ENCODE peak calls at places on chromosomes 4 and X, in nine cellular contexts. One of them, this sample, is unnamed.

GRCh38 chrX:150767475-150768131 is 74.4 kb downstream of the MTMR1 start:
- DNase-seq in stimulated activated CD8-positive, alpha-beta memory T cell treated with anti-CD3 and anti-CD28 coated beads, Interleukin-15, amount 100 ng/mL, for 48 hours: no peak
- DNase-seq in T-helper 1 cell: no peak
- DNase-seq in NCI-H1436: no peak
- DNase-seq in NCI-H1092: no peak
- DNase-seq in activated T-cell treated with anti-CD3 and anti-CD28 coated beads, Interleukin-2, amount 50 U/mL, for 24 hours: peak; percentile 45
- DNase-seq in AML-193: peak; percentile 22
- DNase-seq in Daoy: peak; percentile 39
- DNase-seq in fibroblast of lung: peak; percentile 94
- DNase-seq in this sample: peak; percentile 89

GRCh38 chrX:45351478-45351877 is 150.8 kb upstream of the DIPK2B start:
- DNase-seq in stimulated activated CD8-positive, alpha-beta memory T cell treated with anti-CD3 and anti-CD28 coated beads, Interleukin-15, amount 100 ng/mL, for 48 hours: no peak
- DNase-seq in T-helper 1 cell: no peak
- DNase-seq in NCI-H1436: no peak
- DNase-seq in NCI-H1092: no peak
- DNase-seq in activated T-cell treated with anti-CD3 and anti-CD28 coated beads, Interleukin-2, amount 50 U/mL, for 24 hours: no peak
- DNase-seq in AML-193: no peak
- DNase-seq in Daoy: peak; percentile 17
- DNase-seq in fibroblast of lung: peak; percentile 81
- DNase-seq in this sample: peak; percentile 51

GRCh38 chr4:3805026-3805425 is 38.8 kb downstream of the ADRA2C start:
- DNase-seq in stimulated activated CD8-positive, alpha-beta memory T cell treated with anti-CD3 and anti-CD28 coated beads, Interleukin-15, amount 100 ng/mL, for 48 hours: no peak
- DNase-seq in T-helper 1 cell: no peak
- DNase-seq in NCI-H1436: no peak
- DNase-seq in NCI-H1092: no peak
- DNase-seq in activated T-cell treated with anti-CD3 and anti-CD28 coated beads, Interleukin-2, amount 50 U/mL, for 24 hours: no peak
- DNase-seq in AML-193: no peak
- DNase-seq in Daoy: no peak
- DNase-seq in fibroblast of lung: no peak
- DNase-seq in this sample: no peak

GRCh38 chr4:1494416-1495315 is 88.4 kb upstream of the NKX1-1 start:
- DNase-seq in stimulated activated CD8-positive, alpha-beta memory T cell treated with anti-CD3 and anti-CD28 coated beads, Interleukin-15, amount 100 ng/mL, for 48 hours: no peak
- DNase-seq in T-helper 1 cell: no peak
- DNase-seq in NCI-H1436: no peak
- DNase-seq in NCI-H1092: no peak
- DNase-seq in activated T-cell treated with anti-CD3 and anti-CD28 coated beads, Interleukin-2, amount 50 U/mL, for 24 hours: no peak
- DNase-seq in AML-193: no peak
- DNase-seq in Daoy: no peak
- DNase-seq in fibroblast of lung: no peak
- DNase-seq in this sample: no peak

GRCh38 chrX:17369294-17369693 is 5.7 kb upstream of the NHS start:
- DNase-seq in stimulated activated CD8-positive, alpha-beta memory T cell treated with anti-CD3 and anti-CD28 coated beads, Interleukin-15, amount 100 ng/mL, for 48 hours: no peak
- DNase-seq in T-helper 1 cell: no peak
- DNase-seq in NCI-H1436: no peak
- DNase-seq in NCI-H1092: no peak
- DNase-seq in activated T-cell treated with anti-CD3 and anti-CD28 coated beads, Interleukin-2, amount 50 U/mL, for 24 hours: no peak
- DNase-seq in AML-193: no peak
- DNase-seq in Daoy: no peak
- DNase-seq in fibroblast of lung: no peak
- DNase-seq in this sample: no peak

GRCh38 chr4:39324897-39325613 is 41.1 kb downstream of the RFC1 start:
- DNase-seq in stimulated activated CD8-positive, alpha-beta memory T cell treated with anti-CD3 and anti-CD28 coated beads, Interleukin-15, amount 100 ng/mL, for 48 hours: no peak
- DNase-seq in T-helper 1 cell: no peak
- DNase-seq in NCI-H1436: no peak
- DNase-seq in NCI-H1092: no peak
- DNase-seq in activated T-cell treated with anti-CD3 and anti-CD28 coated beads, Interleukin-2, amount 50 U/mL, for 24 hours: no peak
- DNase-seq in AML-193: no peak
- DNase-seq in Daoy: no peak
- DNase-seq in fibroblast of lung: no peak
- DNase-seq in this sample: no peak

GRCh38 chr4:65399131-65399530 is 271.2 kb downstream of the EPHA5 start:
- DNase-seq in stimulated activated CD8-positive, alpha-beta memory T cell treated with anti-CD3 and anti-CD28 coated beads, Interleukin-15, amount 100 ng/mL, for 48 hours: no peak
- DNase-seq in T-helper 1 cell: no peak
- DNase-seq in NCI-H1436: no peak
- DNase-seq in NCI-H1092: peak; percentile 5
- DNase-seq in activated T-cell treated with anti-CD3 and anti-CD28 coated beads, Interleukin-2, amount 50 U/mL, for 24 hours: no peak
- DNase-seq in AML-193: no peak
- DNase-seq in Daoy: no peak
- DNase-seq in fibroblast of lung: no peak
- DNase-seq in this sample: no peak

GRCh38 chrX:334331-334891 is 15.8 kb upstream of the GTPBP6 start:
- DNase-seq in stimulated activated CD8-positive, alpha-beta memory T cell treated with anti-CD3 and anti-CD28 coated beads, Interleukin-15, amount 100 ng/mL, for 48 hours: no peak
- DNase-seq in T-helper 1 cell: no peak
- DNase-seq in NCI-H1436: no peak
- DNase-seq in NCI-H1092: no peak
- DNase-seq in activated T-cell treated with anti-CD3 and anti-CD28 coated beads, Interleukin-2, amount 50 U/mL, for 24 hours: no peak
- DNase-seq in AML-193: no peak
- DNase-seq in Daoy: no peak
- DNase-seq in fibroblast of lung: no peak
- DNase-seq in this sample: no peak

GRCh38 chr4:24896056-24896455 is 16.8 kb downstream of the CCDC149 start:
- DNase-seq in stimulated activated CD8-positive, alpha-beta memory T cell treated with anti-CD3 and anti-CD28 coated beads, Interleukin-15, amount 100 ng/mL, for 48 hours: no peak
- DNase-seq in T-helper 1 cell: no peak
- DNase-seq in NCI-H1436: no peak
- DNase-seq in NCI-H1092: no peak
- DNase-seq in activated T-cell treated with anti-CD3 and anti-CD28 coated beads, Interleukin-2, amount 50 U/mL, for 24 hours: no peak
- DNase-seq in AML-193: no peak
- DNase-seq in Daoy: peak; percentile 28
- DNase-seq in fibroblast of lung: no peak
- DNase-seq in this sample: no peak

GRCh38 chrX:115616943-115617563 is 56.1 kb downstream of the PLS3 start:
- DNase-seq in stimulated activated CD8-positive, alpha-beta memory T cell treated with anti-CD3 and anti-CD28 coated beads, Interleukin-15, amount 100 ng/mL, for 48 hours: no peak
- DNase-seq in T-helper 1 cell: no peak
- DNase-seq in NCI-H1436: no peak
- DNase-seq in NCI-H1092: no peak
- DNase-seq in activated T-cell treated with anti-CD3 and anti-CD28 coated beads, Interleukin-2, amount 50 U/mL, for 24 hours: no peak
- DNase-seq in AML-193: no peak
- DNase-seq in Daoy: peak; percentile 82
- DNase-seq in fibroblast of lung: peak; percentile 91
- DNase-seq in this sample: peak; percentile 40

GRCh38 chrX:154458116-154458953 is at the start of gene PLXNA3:
- DNase-seq in stimulated activated CD8-positive, alpha-beta memory T cell treated with anti-CD3 and anti-CD28 coated beads, Interleukin-15, amount 100 ng/mL, for 48 hours: peak; percentile 39
- DNase-seq in T-helper 1 cell: peak; percentile 34
- DNase-seq in NCI-H1436: peak; percentile 35
- DNase-seq in NCI-H1092: peak; percentile 29
- DNase-seq in activated T-cell treated with anti-CD3 and anti-CD28 coated beads, Interleukin-2, amount 50 U/mL, for 24 hours: peak; percentile 77
- DNase-seq in AML-193: no peak
- DNase-seq in Daoy: peak; percentile 39
- DNase-seq in fibroblast of lung: peak; percentile 30
- DNase-seq in this sample: peak; percentile 31

GRCh38 chr4:167550021-167550420 is 315.7 kb upstream of the SPOCK3 start:
- DNase-seq in stimulated activated CD8-positive, alpha-beta memory T cell treated with anti-CD3 and anti-CD28 coated beads, Interleukin-15, amount 100 ng/mL, for 48 hours: no peak
- DNase-seq in T-helper 1 cell: no peak
- DNase-seq in NCI-H1436: no peak
- DNase-seq in NCI-H1092: no peak
- DNase-seq in activated T-cell treated with anti-CD3 and anti-CD28 coated beads, Interleukin-2, amount 50 U/mL, for 24 hours: no peak
- DNase-seq in AML-193: no peak
- DNase-seq in Daoy: no peak
- DNase-seq in fibroblast of lung: no peak
- DNase-seq in this sample: no peak

GRCh38 chr4:156673483-156673882 is 298.1 kb downstream of the PDGFC start:
- DNase-seq in stimulated activated CD8-positive, alpha-beta memory T cell treated with anti-CD3 and anti-CD28 coated beads, Interleukin-15, amount 100 ng/mL, for 48 hours: no peak
- DNase-seq in T-helper 1 cell: no peak
- DNase-seq in NCI-H1436: no peak
- DNase-seq in NCI-H1092: no peak
- DNase-seq in activated T-cell treated with anti-CD3 and anti-CD28 coated beads, Interleukin-2, amount 50 U/mL, for 24 hours: no peak
- DNase-seq in AML-193: no peak
- DNase-seq in Daoy: peak; percentile 19
- DNase-seq in fibroblast of lung: peak; percentile 83
- DNase-seq in this sample: peak; percentile 14

GRCh38 chr4:100977746-100978397 is 369.5 kb downstream of the PPP3CA start:
- DNase-seq in stimulated activated CD8-positive, alpha-beta memory T cell treated with anti-CD3 and anti-CD28 coated beads, Interleukin-15, amount 100 ng/mL, for 48 hours: no peak
- DNase-seq in T-helper 1 cell: no peak
- DNase-seq in NCI-H1436: no peak
- DNase-seq in NCI-H1092: no peak
- DNase-seq in activated T-cell treated with anti-CD3 and anti-CD28 coated beads, Interleukin-2, amount 50 U/mL, for 24 hours: no peak
- DNase-seq in AML-193: peak; percentile 8
- DNase-seq in Daoy: no peak
- DNase-seq in fibroblast of lung: peak; percentile 80
- DNase-seq in this sample: no peak

GRCh38 chr4:185298728-185299394 is 89.5 kb downstream of the SNX25 start:
- DNase-seq in stimulated activated CD8-positive, alpha-beta memory T cell treated with anti-CD3 and anti-CD28 coated beads, Interleukin-15, amount 100 ng/mL, for 48 hours: no peak
- DNase-seq in T-helper 1 cell: no peak
- DNase-seq in NCI-H1436: no peak
- DNase-seq in NCI-H1092: no peak
- DNase-seq in activated T-cell treated with anti-CD3 and anti-CD28 coated beads, Interleukin-2, amount 50 U/mL, for 24 hours: no peak
- DNase-seq in AML-193: no peak
- DNase-seq in Daoy: no peak
- DNase-seq in fibroblast of lung: no peak
- DNase-seq in this sample: no peak

GRCh38 chr4:109826719-109827118 is 1.1 kb upstream of the RRH start:
- DNase-seq in stimulated activated CD8-positive, alpha-beta memory T cell treated with anti-CD3 and anti-CD28 coated beads, Interleukin-15, amount 100 ng/mL, for 48 hours: no peak
- DNase-seq in T-helper 1 cell: no peak
- DNase-seq in NCI-H1436: peak; percentile 21
- DNase-seq in NCI-H1092: no peak
- DNase-seq in activated T-cell treated with anti-CD3 and anti-CD28 coated beads, Interleukin-2, amount 50 U/mL, for 24 hours: no peak
- DNase-seq in AML-193: peak; percentile 65
- DNase-seq in Daoy: no peak
- DNase-seq in fibroblast of lung: peak; percentile 12
- DNase-seq in this sample: peak; percentile 16

GRCh38 chr4:128524311-128524710 is 236.7 kb upstream of the PGRMC2 start:
- DNase-seq in stimulated activated CD8-positive, alpha-beta memory T cell treated with anti-CD3 and anti-CD28 coated beads, Interleukin-15, amount 100 ng/mL, for 48 hours: no peak
- DNase-seq in T-helper 1 cell: no peak
- DNase-seq in NCI-H1436: no peak
- DNase-seq in NCI-H1092: no peak
- DNase-seq in activated T-cell treated with anti-CD3 and anti-CD28 coated beads, Interleukin-2, amount 50 U/mL, for 24 hours: no peak
- DNase-seq in AML-193: no peak
- DNase-seq in Daoy: peak; percentile 62
- DNase-seq in fibroblast of lung: peak; percentile 96
- DNase-seq in this sample: peak; percentile 82

GRCh38 chr4:145820407-145820806 is 118.2 kb downstream of the ZNF827 start:
- DNase-seq in stimulated activated CD8-positive, alpha-beta memory T cell treated with anti-CD3 and anti-CD28 coated beads, Interleukin-15, amount 100 ng/mL, for 48 hours: no peak
- DNase-seq in T-helper 1 cell: no peak
- DNase-seq in NCI-H1436: no peak
- DNase-seq in NCI-H1092: no peak
- DNase-seq in activated T-cell treated with anti-CD3 and anti-CD28 coated beads, Interleukin-2, amount 50 U/mL, for 24 hours: no peak
- DNase-seq in AML-193: no peak
- DNase-seq in Daoy: no peak
- DNase-seq in fibroblast of lung: peak; percentile 27
- DNase-seq in this sample: peak; percentile 74

GRCh38 chr4:145207934-145208333 is 27.5 kb upstream of the OTUD4 start:
- DNase-seq in stimulated activated CD8-positive, alpha-beta memory T cell treated with anti-CD3 and anti-CD28 coated beads, Interleukin-15, amount 100 ng/mL, for 48 hours: no peak
- DNase-seq in T-helper 1 cell: no peak
- DNase-seq in NCI-H1436: no peak
- DNase-seq in NCI-H1092: no peak
- DNase-seq in activated T-cell treated with anti-CD3 and anti-CD28 coated beads, Interleukin-2, amount 50 U/mL, for 24 hours: no peak
- DNase-seq in AML-193: no peak
- DNase-seq in Daoy: no peak
- DNase-seq in fibroblast of lung: no peak
- DNase-seq in this sample: peak; percentile 69

GRCh38 chrX:8846271-8846670 is 45.1 kb upstream of the FAM9A start:
- DNase-seq in stimulated activated CD8-positive, alpha-beta memory T cell treated with anti-CD3 and anti-CD28 coated beads, Interleukin-15, amount 100 ng/mL, for 48 hours: no peak
- DNase-seq in T-helper 1 cell: no peak
- DNase-seq in NCI-H1436: no peak
- DNase-seq in NCI-H1092: no peak
- DNase-seq in activated T-cell treated with anti-CD3 and anti-CD28 coated beads, Interleukin-2, amount 50 U/mL, for 24 hours: no peak
- DNase-seq in AML-193: no peak
- DNase-seq in Daoy: no peak
- DNase-seq in fibroblast of lung: peak; percentile 64
- DNase-seq in this sample: no peak

GRCh38 chr4:73573794-73574528 is 46.3 kb downstream of the RASSF6 start:
- DNase-seq in stimulated activated CD8-positive, alpha-beta memory T cell treated with anti-CD3 and anti-CD28 coated beads, Interleukin-15, amount 100 ng/mL, for 48 hours: no peak
- DNase-seq in T-helper 1 cell: no peak
- DNase-seq in NCI-H1436: peak; percentile 84
- DNase-seq in NCI-H1092: peak; percentile 89
- DNase-seq in activated T-cell treated with anti-CD3 and anti-CD28 coated beads, Interleukin-2, amount 50 U/mL, for 24 hours: no peak
- DNase-seq in AML-193: peak; percentile 59
- DNase-seq in Daoy: peak; percentile 63
- DNase-seq in fibroblast of lung: peak; percentile 67
- DNase-seq in this sample: peak; percentile 86

GRCh38 chr4:95572304-95572991 is 23.7 kb upstream of the UNC5C start:
- DNase-seq in stimulated activated CD8-positive, alpha-beta memory T cell treated with anti-CD3 and anti-CD28 coated beads, Interleukin-15, amount 100 ng/mL, for 48 hours: no peak
- DNase-seq in T-helper 1 cell: no peak
- DNase-seq in NCI-H1436: no peak
- DNase-seq in NCI-H1092: no peak
- DNase-seq in activated T-cell treated with anti-CD3 and anti-CD28 coated beads, Interleukin-2, amount 50 U/mL, for 24 hours: no peak
- DNase-seq in AML-193: no peak
- DNase-seq in Daoy: peak; percentile 3
- DNase-seq in fibroblast of lung: peak; percentile 5
- DNase-seq in this sample: peak; percentile 30

GRCh38 chr4:153634737-153635353 is 49.2 kb upstream of the TLR2 start:
- DNase-seq in stimulated activated CD8-positive, alpha-beta memory T cell treated with anti-CD3 and anti-CD28 coated beads, Interleukin-15, amount 100 ng/mL, for 48 hours: no peak
- DNase-seq in T-helper 1 cell: no peak
- DNase-seq in NCI-H1436: no peak
- DNase-seq in NCI-H1092: no peak
- DNase-seq in activated T-cell treated with anti-CD3 and anti-CD28 coated beads, Interleukin-2, amount 50 U/mL, for 24 hours: no peak
- DNase-seq in AML-193: peak; percentile 40
- DNase-seq in Daoy: no peak
- DNase-seq in fibroblast of lung: peak; percentile 17
- DNase-seq in this sample: peak; percentile 23

GRCh38 chrX:133314297-133314696 is 96.1 kb upstream of the TFDP3 start:
- DNase-seq in stimulated activated CD8-positive, alpha-beta memory T cell treated with anti-CD3 and anti-CD28 coated beads, Interleukin-15, amount 100 ng/mL, for 48 hours: no peak
- DNase-seq in T-helper 1 cell: no peak
- DNase-seq in NCI-H1436: no peak
- DNase-seq in NCI-H1092: no peak
- DNase-seq in activated T-cell treated with anti-CD3 and anti-CD28 coated beads, Interleukin-2, amount 50 U/mL, for 24 hours: no peak
- DNase-seq in AML-193: no peak
- DNase-seq in Daoy: no peak
- DNase-seq in fibroblast of lung: no peak
- DNase-seq in this sample: no peak

GRCh38 chr4:7014815-7015214 is 28.4 kb upstream of the TADA2B start:
- DNase-seq in stimulated activated CD8-positive, alpha-beta memory T cell treated with anti-CD3 and anti-CD28 coated beads, Interleukin-15, amount 100 ng/mL, for 48 hours: no peak
- DNase-seq in T-helper 1 cell: no peak
- DNase-seq in NCI-H1436: no peak
- DNase-seq in NCI-H1092: no peak
- DNase-seq in activated T-cell treated with anti-CD3 and anti-CD28 coated beads, Interleukin-2, amount 50 U/mL, for 24 hours: no peak
- DNase-seq in AML-193: no peak
- DNase-seq in Daoy: no peak
- DNase-seq in fibroblast of lung: no peak
- DNase-seq in this sample: no peak

GRCh38 chr4:158750379-158750778 is 18.4 kb upstream of the FNIP2 start:
- DNase-seq in stimulated activated CD8-positive, alpha-beta memory T cell treated with anti-CD3 and anti-CD28 coated beads, Interleukin-15, amount 100 ng/mL, for 48 hours: no peak
- DNase-seq in T-helper 1 cell: no peak
- DNase-seq in NCI-H1436: no peak
- DNase-seq in NCI-H1092: no peak
- DNase-seq in activated T-cell treated with anti-CD3 and anti-CD28 coated beads, Interleukin-2, amount 50 U/mL, for 24 hours: no peak
- DNase-seq in AML-193: no peak
- DNase-seq in Daoy: no peak
- DNase-seq in fibroblast of lung: peak; percentile 95
- DNase-seq in this sample: peak; percentile 61

GRCh38 chr4:95141376-95141775 is 383.6 kb downstream of the BMPR1B start:
- DNase-seq in stimulated activated CD8-positive, alpha-beta memory T cell treated with anti-CD3 and anti-CD28 coated beads, Interleukin-15, amount 100 ng/mL, for 48 hours: no peak
- DNase-seq in T-helper 1 cell: no peak
- DNase-seq in NCI-H1436: no peak
- DNase-seq in NCI-H1092: no peak
- DNase-seq in activated T-cell treated with anti-CD3 and anti-CD28 coated beads, Interleukin-2, amount 50 U/mL, for 24 hours: no peak
- DNase-seq in AML-193: no peak
- DNase-seq in Daoy: peak; percentile 4
- DNase-seq in fibroblast of lung: no peak
- DNase-seq in this sample: no peak

GRCh38 chrX:135595543-135595942 is 75.1 kb downstream of the INTS6L start:
- DNase-seq in stimulated activated CD8-positive, alpha-beta memory T cell treated with anti-CD3 and anti-CD28 coated beads, Interleukin-15, amount 100 ng/mL, for 48 hours: no peak
- DNase-seq in T-helper 1 cell: no peak
- DNase-seq in NCI-H1436: no peak
- DNase-seq in NCI-H1092: no peak
- DNase-seq in activated T-cell treated with anti-CD3 and anti-CD28 coated beads, Interleukin-2, amount 50 U/mL, for 24 hours: no peak
- DNase-seq in AML-193: no peak
- DNase-seq in Daoy: no peak
- DNase-seq in fibroblast of lung: no peak
- DNase-seq in this sample: no peak

GRCh38 chr4:27684501-27685077 is 823.9 kb downstream of the STIM2 start:
- DNase-seq in stimulated activated CD8-positive, alpha-beta memory T cell treated with anti-CD3 and anti-CD28 coated beads, Interleukin-15, amount 100 ng/mL, for 48 hours: no peak
- DNase-seq in T-helper 1 cell: no peak
- DNase-seq in NCI-H1436: peak; percentile 48
- DNase-seq in NCI-H1092: peak; percentile 35
- DNase-seq in activated T-cell treated with anti-CD3 and anti-CD28 coated beads, Interleukin-2, amount 50 U/mL, for 24 hours: no peak
- DNase-seq in AML-193: peak; percentile 24
- DNase-seq in Daoy: no peak
- DNase-seq in fibroblast of lung: peak; percentile 32
- DNase-seq in this sample: peak; percentile 42

GRCh38 chr4:45063701-45064100 is 337.3 kb upstream of the GNPDA2 start:
- DNase-seq in stimulated activated CD8-positive, alpha-beta memory T cell treated with anti-CD3 and anti-CD28 coated beads, Interleukin-15, amount 100 ng/mL, for 48 hours: no peak
- DNase-seq in T-helper 1 cell: no peak
- DNase-seq in NCI-H1436: no peak
- DNase-seq in NCI-H1092: no peak
- DNase-seq in activated T-cell treated with anti-CD3 and anti-CD28 coated beads, Interleukin-2, amount 50 U/mL, for 24 hours: no peak
- DNase-seq in AML-193: no peak
- DNase-seq in Daoy: no peak
- DNase-seq in fibroblast of lung: no peak
- DNase-seq in this sample: no peak

GRCh38 chrX:120457766-120458180 is 11.3 kb downstream of the LAMP2 start:
- DNase-seq in stimulated activated CD8-positive, alpha-beta memory T cell treated with anti-CD3 and anti-CD28 coated beads, Interleukin-15, amount 100 ng/mL, for 48 hours: no peak
- DNase-seq in T-helper 1 cell: no peak
- DNase-seq in NCI-H1436: no peak
- DNase-seq in NCI-H1092: no peak
- DNase-seq in activated T-cell treated with anti-CD3 and anti-CD28 coated beads, Interleukin-2, amount 50 U/mL, for 24 hours: no peak
- DNase-seq in AML-193: peak; percentile 61
- DNase-seq in Daoy: peak; percentile 68
- DNase-seq in fibroblast of lung: peak; percentile 91
- DNase-seq in this sample: peak; percentile 56

This sample was measured in myocyte.